ENCODE peak calls at places on chromosomes 13 and 19, in four cellular contexts. One of them, this sample, is unnamed.

GRCh38 chr19:49894011-49894664 is 2.5 kb downstream of the IL4I1 start:
- DNase-seq in GM06990: no peak
- DNase-seq in DND-41: no peak
- DNase-seq in right lobe of liver: no peak
- DNase-seq in this sample: no peak

GRCh38 chr13:63497601-63498000 is 2082.0 kb upstream of the PCDH20 start:
- DNase-seq in GM06990: no peak
- DNase-seq in right lobe of liver: no peak
- DNase-seq in DND-41: no peak
- DNase-seq in this sample: no peak

GRCh38 chr19:41352609-41353465 is 885 bp downstream of the TGFB1 start:
- DNase-seq in DND-41: peak
- DNase-seq in right lobe of liver: peak
- DNase-seq in GM06990: peak
- DNase-seq in this sample: peak

GRCh38 chr13:73056054-73056962 is 2.5 kb upstream of the KLF5 start:
- DNase-seq in right lobe of liver: no peak
- DNase-seq in GM06990: no peak
- DNase-seq in DND-41: no peak
- DNase-seq in this sample: no peak

GRCh38 chr19:49430678-49431329 is 5.6 kb downstream of the GFY start:
- DNase-seq in DND-41: peak
- DNase-seq in GM06990: no peak
- DNase-seq in right lobe of liver: no peak
- DNase-seq in this sample: no peak

GRCh38 chr13:30143671-30144400 is 163.5 kb downstream of the KATNAL1 start:
- DNase-seq in DND-41: no peak
- DNase-seq in GM06990: no peak
- DNase-seq in right lobe of liver: no peak
- DNase-seq in this sample: no peak

GRCh38 chr13:71851541-71851940 is 15.5 kb downstream of the DACH1 start:
- DNase-seq in GM06990: no peak
- DNase-seq in DND-41: no peak
- DNase-seq in right lobe of liver: no peak
- DNase-seq in this sample: no peak

GRCh38 chr13:79775830-79776229 is 294.9 kb downstream of the NDFIP2 start:
- DNase-seq in GM06990: no peak
- DNase-seq in DND-41: no peak
- DNase-seq in right lobe of liver: no peak
- DNase-seq in this sample: no peak

GRCh38 chr13:110616103-110617101 is 1.1 kb downstream of the NAXD start:
- DNase-seq in DND-41: peak
- DNase-seq in right lobe of liver: no peak
- DNase-seq in GM06990: peak
- DNase-seq in this sample: peak

GRCh38 chr13:79404985-79405384 is 1.1 kb downstream of the RBM26 start:
- DNase-seq in GM06990: no peak
- DNase-seq in DND-41: no peak
- DNase-seq in right lobe of liver: no peak
- DNase-seq in this sample: no peak

GRCh38 chr13:28035146-28035782 is 46.8 kb upstream of the URAD start:
- DNase-seq in DND-41: no peak
- DNase-seq in right lobe of liver: no peak
- DNase-seq in GM06990: no peak
- DNase-seq in this sample: no peak

GRCh38 chr13:110421696-110422395 is 114.8 kb downstream of the COL4A2 start:
- DNase-seq in right lobe of liver: no peak
- DNase-seq in DND-41: peak
- DNase-seq in GM06990: no peak
- DNase-seq in this sample: no peak

GRCh38 chr19:41302624-41303351 is 7.2 kb upstream of the CCDC97 start:
- DNase-seq in DND-41: no peak
- DNase-seq in GM06990: peak
- DNase-seq in right lobe of liver: no peak
- DNase-seq in this sample: peak

GRCh38 chr13:44058586-44059238 is 179.0 kb downstream of the LACC1 start:
- DNase-seq in DND-41: no peak
- DNase-seq in GM06990: no peak
- DNase-seq in right lobe of liver: no peak
- DNase-seq in this sample: no peak

GRCh38 chr19:8592231-8593009 is 15.2 kb upstream of the MYO1F start:
- DNase-seq in right lobe of liver: peak
- DNase-seq in GM06990: peak
- DNase-seq in DND-41: peak
- DNase-seq in this sample: peak

GRCh38 chr19:18428837-18429674 is 8.9 kb downstream of the ISYNA1 start:
- DNase-seq in DND-41: peak
- DNase-seq in right lobe of liver: no peak
- DNase-seq in GM06990: peak
- DNase-seq in this sample: peak

GRCh38 chr19:13884726-13885591 is 8.0 kb downstream of the NANOS3 start:
- DNase-seq in DND-41: no peak
- DNase-seq in right lobe of liver: peak
- DNase-seq in GM06990: no peak
- DNase-seq in this sample: no peak

GRCh38 chr13:42728507-42729180 is 52.7 kb upstream of the FAM216B start:
- DNase-seq in right lobe of liver: no peak
- DNase-seq in DND-41: no peak
- DNase-seq in GM06990: no peak
- DNase-seq in this sample: no peak

GRCh38 chr13:35690546-35690945 is 214.1 kb upstream of the MAB21L1 start:
- DNase-seq in GM06990: no peak
- DNase-seq in right lobe of liver: no peak
- DNase-seq in DND-41: no peak
- DNase-seq in this sample: no peak

GRCh38 chr19:10681658-10682057 is 19.6 kb upstream of the QTRT1 start:
- DNase-seq in GM06990: no peak
- DNase-seq in DND-41: no peak
- DNase-seq in right lobe of liver: no peak
- DNase-seq in this sample: no peak

GRCh38 chr13:39501711-39502324 is 101.2 kb downstream of the LHFPL6 start:
- DNase-seq in DND-41: no peak
- DNase-seq in right lobe of liver: no peak
- DNase-seq in GM06990: no peak
- DNase-seq in this sample: no peak

GRCh38 chr19:37931941-37932655 is 25.1 kb downstream of the SIPA1L3 start:
- DNase-seq in GM06990: peak
- DNase-seq in right lobe of liver: peak
- DNase-seq in DND-41: no peak
- DNase-seq in this sample: peak

GRCh38 chr19:35832054-35832453 is 19.4 kb upstream of the PRODH2 start:
- DNase-seq in right lobe of liver: no peak
- DNase-seq in GM06990: no peak
- DNase-seq in DND-41: no peak
- DNase-seq in this sample: no peak

GRCh38 chr13:108102771-108103170 is 112.6 kb downstream of the LIG4 start:
- DNase-seq in DND-41: no peak
- DNase-seq in GM06990: no peak
- DNase-seq in right lobe of liver: no peak
- DNase-seq in this sample: no peak

GRCh38 chr13:47474845-47475244 is 526.2 kb downstream of the SUCLA2 start:
- DNase-seq in GM06990: no peak
- DNase-seq in DND-41: no peak
- DNase-seq in right lobe of liver: peak
- DNase-seq in this sample: no peak

GRCh38 chr13:73598021-73598712 is 536.0 kb downstream of the KLF12 start:
- DNase-seq in GM06990: no peak
- DNase-seq in right lobe of liver: no peak
- DNase-seq in DND-41: no peak
- DNase-seq in this sample: no peak

GRCh38 chr19:39416626-39417120 is 4.2 kb downstream of the PLEKHG2 start:
- DNase-seq in DND-41: no peak
- DNase-seq in right lobe of liver: no peak
- DNase-seq in GM06990: no peak
- DNase-seq in this sample: no peak

GRCh38 chr19:39416152-39416551 is 3.7 kb downstream of the PLEKHG2 start:
- DNase-seq in DND-41: no peak
- DNase-seq in right lobe of liver: no peak
- DNase-seq in GM06990: no peak
- DNase-seq in this sample: no peak

GRCh38 chr19:39413903-39414608 is 1.6 kb downstream of the PLEKHG2 start:
- DNase-seq in DND-41: no peak
- DNase-seq in right lobe of liver: peak
- DNase-seq in GM06990: no peak
- DNase-seq in this sample: no peak

GRCh38 chr19:39413269-39413902 is 917 bp downstream of the PLEKHG2 start:
- DNase-seq in right lobe of liver: peak
- DNase-seq in DND-41: peak
- DNase-seq in GM06990: peak
- DNase-seq in this sample: peak

GRCh38 chr19:39415111-39416046 is 2.9 kb downstream of the PLEKHG2 start:
- DNase-seq in DND-41: no peak
- DNase-seq in right lobe of liver: no peak
- DNase-seq in GM06990: no peak
- DNase-seq in this sample: no peak
- TF ChIP-seq CTCF in DND-41: no peak
- TF ChIP-seq CTCF in right lobe of liver: no peak
- TF ChIP-seq CTCF in GM06990: peak
- TF ChIP-seq CTCF in this sample: no peak

DNA sequence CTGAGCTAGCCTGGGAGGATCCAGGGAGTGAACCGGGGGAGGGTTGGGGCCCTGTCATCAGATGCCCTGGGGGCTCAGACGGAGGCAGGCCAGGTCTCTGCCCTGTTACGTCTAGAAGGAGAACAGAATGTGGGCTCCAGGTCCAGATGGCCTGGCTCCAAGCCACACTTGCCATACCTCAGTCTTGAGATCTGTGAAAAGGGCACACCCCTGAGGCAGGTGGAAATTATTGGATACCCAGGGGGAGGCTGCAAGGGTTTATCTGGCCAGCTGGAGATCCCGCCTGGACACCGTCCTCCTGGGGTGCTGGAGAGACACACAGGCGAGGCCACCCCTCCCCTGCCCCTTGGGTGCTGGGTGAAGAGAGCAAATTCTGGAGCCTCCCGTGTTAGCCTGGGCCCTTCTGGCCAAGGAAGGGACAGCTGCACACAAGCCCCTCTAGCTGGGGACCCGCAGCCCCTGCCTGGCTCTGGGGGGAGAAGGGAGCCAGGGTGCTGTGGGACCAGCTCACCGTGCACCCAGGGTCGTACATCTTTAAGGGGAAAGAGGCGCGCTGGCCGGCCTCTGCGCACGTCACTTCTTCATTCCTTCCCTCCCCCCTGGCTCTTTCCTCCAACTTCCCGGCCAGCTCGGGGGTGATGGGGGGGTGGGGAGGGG is 808 bp upstream of the NFIC start:
- DNase-seq in right lobe of liver: no peak
- DNase-seq in GM06990: no peak
- DNase-seq in DND-41: no peak
- DNase-seq in this sample: no peak
- TF ChIP-seq CTCF in right lobe of liver: no peak
- TF ChIP-seq CTCF in GM06990: no peak
- TF ChIP-seq CTCF in DND-41: no peak
- TF ChIP-seq CTCF in this sample: no peak

DNA sequence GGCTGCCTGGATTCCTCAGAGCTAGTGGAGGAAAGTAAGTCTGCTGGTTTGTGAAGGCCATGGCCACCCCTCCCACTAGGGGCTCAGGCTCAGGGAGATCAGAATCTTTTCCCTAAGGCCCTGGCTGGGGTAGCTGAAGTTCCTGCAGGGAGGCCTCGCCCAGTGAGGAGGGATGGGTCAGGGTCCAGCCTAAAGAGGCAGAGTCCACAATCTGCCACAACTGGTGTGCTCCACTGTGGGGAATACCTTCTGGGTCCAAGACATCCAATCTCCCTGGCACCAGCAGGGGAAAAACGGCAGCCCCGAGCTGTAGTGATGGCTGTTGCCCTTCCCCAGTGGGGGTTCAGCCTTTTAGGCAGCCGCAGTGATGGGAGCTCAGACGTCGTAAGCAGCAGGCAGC is 23.2 kb downstream of the IGFL3 start:
- DNase-seq in DND-41: no peak
- DNase-seq in GM06990: no peak
- DNase-seq in right lobe of liver: no peak
- DNase-seq in this sample: no peak
- TF ChIP-seq CTCF in DND-41: no peak
- TF ChIP-seq CTCF in GM06990: no peak
- TF ChIP-seq CTCF in right lobe of liver: no peak
- TF ChIP-seq CTCF in this sample: no peak

GRCh38 chr19:45584332-45585157 is at the start of gene OPA3:
- DNase-seq in right lobe of liver: peak
- DNase-seq in DND-41: peak
- DNase-seq in GM06990: peak
- DNase-seq in this sample: peak
- TF ChIP-seq CTCF in right lobe of liver: no peak
- TF ChIP-seq CTCF in DND-41: no peak
- TF ChIP-seq CTCF in GM06990: no peak
- TF ChIP-seq CTCF in this sample: no peak

GRCh38 chr13:55000844-55001243 is 1972.2 kb downstream of the OLFM4 start:
- DNase-seq in GM06990: no peak
- DNase-seq in DND-41: no peak
- DNase-seq in right lobe of liver: no peak
- DNase-seq in this sample: no peak

GRCh38 chr13:55000043-55000442 is 1971.4 kb downstream of the OLFM4 start:
- DNase-seq in DND-41: no peak
- DNase-seq in right lobe of liver: no peak
- DNase-seq in GM06990: no peak
- DNase-seq in this sample: no peak

GRCh38 chr13:55007681-55008080 is 1979.1 kb downstream of the OLFM4 start:
- DNase-seq in right lobe of liver: no peak
- DNase-seq in GM06990: no peak
- DNase-seq in DND-41: no peak
- DNase-seq in this sample: no peak

GRCh38 chr13:55001881-55002280 is 1973.3 kb downstream of the OLFM4 start:
- DNase-seq in right lobe of liver: no peak
- DNase-seq in GM06990: no peak
- DNase-seq in DND-41: no peak
- DNase-seq in this sample: no peak
- TF ChIP-seq CTCF in right lobe of liver: no peak
- TF ChIP-seq CTCF in GM06990: no peak
- TF ChIP-seq CTCF in DND-41: no peak
- TF ChIP-seq CTCF in this sample: no peak

GRCh38 chr19:45883881-45884681 is 1.9 kb downstream of the IRF2BP1 start:
- DNase-seq in right lobe of liver: no peak
- DNase-seq in GM06990: no peak
- DNase-seq in DND-41: no peak
- DNase-seq in this sample: no peak

GRCh38 chr19:45882652-45883585 is 3.0 kb downstream of the IRF2BP1 start:
- DNase-seq in right lobe of liver: peak
- DNase-seq in DND-41: peak
- DNase-seq in GM06990: peak
- DNase-seq in this sample: peak

GRCh38 chr19:45884682-45885555 is 1.0 kb downstream of the IRF2BP1 start:
- DNase-seq in GM06990: no peak
- DNase-seq in DND-41: peak
- DNase-seq in right lobe of liver: peak
- DNase-seq in this sample: peak

GRCh38 chr19:45881909-45882528 is 3.9 kb downstream of the IRF2BP1 start:
- DNase-seq in DND-41: no peak
- DNase-seq in GM06990: no peak
- DNase-seq in right lobe of liver: peak
- DNase-seq in this sample: no peak

GRCh38 chr19:45883586-45883880 is 2.4 kb downstream of the IRF2BP1 start:
- DNase-seq in DND-41: no peak
- DNase-seq in right lobe of liver: no peak
- DNase-seq in GM06990: no peak
- DNase-seq in this sample: no peak
- TF ChIP-seq CTCF in DND-41: no peak
- TF ChIP-seq CTCF in right lobe of liver: no peak
- TF ChIP-seq CTCF in GM06990: no peak
- TF ChIP-seq CTCF in this sample: peak